ENCODE peak calls at places on chromosome 3, in nine cellular contexts. M is ovary, R is tibial nerve, N is GM12878, G is A549, S is H1, C is suprapubic skin, F is SK-N-SH, E is sigmoid colon. W is an unnamed sample.

GRCh38 chr3:141302364-141303141 is 65.8 kb upstream of the ZBTB38 start:
- DNase-seq in M (no peak), R (no peak), N (no peak), G (peak; percentile 66), S (no peak), C (peak; percentile 72), F (no peak), E (no peak), W (no peak)

GRCh38 chr3:133448478-133449122 is 48.7 kb downstream of the BFSP2 start:
- DNase-seq in M (no peak), R (no peak), N (peak; percentile 97), G (no peak), S (no peak), C (no peak), F (no peak), E (no peak), W (no peak)

GRCh38 chr3:195209836-195210551 is 61.0 kb downstream of the XXYLT1 start:
- DNase-seq in M (peak; percentile 65), R (peak; percentile 38), N (no peak), G (no peak), S (no peak), C (no peak), F (peak; percentile 84), E (peak; percentile 90), W (no peak)

GRCh38 chr3:73625124-73625665 is 454 bp upstream of the PDZRN3 start:
- DNase-seq in M (peak; percentile 57), R (no peak), N (no peak), G (no peak), S (peak; percentile 9), C (no peak), F (peak; percentile 54), E (no peak), W (peak; percentile 30)

GRCh38 chr3:38616658-38617057 is 32.8 kb downstream of the SCN5A start:
- DNase-seq in M (no peak), R (no peak), N (no peak), G (no peak), S (no peak), C (no peak), F (no peak), E (no peak), W (no peak)

GRCh38 chr3:114242947-114243346 is 5.6 kb upstream of the ZNF80 start:
- DNase-seq in M (no peak), R (no peak), N (peak; percentile 41), G (no peak), S (no peak), C (no peak), F (no peak), E (no peak), W (no peak)

GRCh38 chr3:53150247-53151085 is 10.5 kb upstream of the PRKCD start:
- DNase-seq in M (no peak), R (no peak), N (no peak), G (peak; percentile 22), S (no peak), C (no peak), F (no peak), E (no peak), W (peak; percentile 91)

GRCh38 chr3:141305436-141305835 is 62.9 kb upstream of the ZBTB38 start:
- DNase-seq in M (no peak), R (no peak), N (no peak), G (peak; percentile 77), S (no peak), C (no peak), F (no peak), E (no peak), W (no peak)

GRCh38 chr3:97764186-97765055 is at the start of gene ARL6:
- DNase-seq in M (peak; percentile 81), R (peak; percentile 73), N (peak; percentile 56), G (peak; percentile 86), S (peak; percentile 54), C (peak; percentile 85), F (peak; percentile 81), E (peak; percentile 90), W (peak; percentile 80)
- TF ChIP-seq CTCF in M (no peak), R (no peak), N (no peak), G (peak; percentile 37), S (peak; percentile 20), C (no peak), F (peak; percentile 31), E (no peak), W (peak; percentile 5)

GRCh38 chr3:126965526-126966080 is 17.3 kb upstream of the PLXNA1 start:
- DNase-seq in M (no peak), R (no peak), N (no peak), G (no peak), S (no peak), C (peak; percentile 16), F (no peak), E (peak; percentile 10), W (no peak)
- TF ChIP-seq EP300 in M (no peak), R (no peak), N (no peak), G (no peak), S (no peak), C (no peak), F (no peak), E (no peak), W (no peak)

DNA sequence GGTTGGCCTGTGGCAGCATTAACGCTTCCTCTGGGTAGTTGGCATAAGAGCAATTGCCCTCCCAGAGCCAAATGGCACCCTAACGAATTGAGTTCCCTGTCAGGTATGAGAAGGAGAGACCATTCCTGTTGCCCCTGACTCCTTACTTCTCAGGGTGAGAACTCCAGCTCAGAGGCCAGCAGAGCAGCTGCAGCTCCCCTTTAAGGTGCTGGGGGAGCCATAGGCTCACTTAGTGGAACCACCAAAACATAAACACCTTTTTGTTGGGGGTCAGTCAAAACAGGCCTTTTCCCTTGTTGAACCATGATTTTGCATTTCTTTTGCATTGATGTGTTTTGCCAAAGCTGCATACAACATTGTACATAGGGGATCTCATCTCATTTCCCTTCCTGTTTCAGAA is 28.1 kb upstream of the LHFPL4 start:
- DNase-seq in M (no peak), R (no peak), N (no peak), G (no peak), S (peak; percentile 1), C (no peak), F (no peak), E (no peak), W (no peak)
- TF ChIP-seq CTCF in M (no peak), R (no peak), N (no peak), G (no peak), S (peak; percentile 38), C (no peak), F (no peak), E (no peak), W (no peak)

GRCh38 chr3:12558706-12559105 is 1.8 kb downstream of the MKRN2 start:
- DNase-seq in M (no peak), R (no peak), N (no peak), G (no peak), S (no peak), C (no peak), F (no peak), E (no peak), W (no peak)

GRCh38 chr3:12559520-12559919 is 2.6 kb downstream of the MKRN2 start:
- DNase-seq in M (no peak), R (no peak), N (no peak), G (no peak), S (no peak), C (no peak), F (no peak), E (no peak), W (no peak)

GRCh38 chr3:12556243-12556722 is 604 bp upstream of the MKRN2 start:
- DNase-seq in M (no peak), R (no peak), N (no peak), G (no peak), S (no peak), C (no peak), F (peak; percentile 22), E (no peak), W (no peak)

GRCh38 chr3:12556723-12557471 is at the start of gene MKRN2:
- DNase-seq in M (peak; percentile 80), R (peak; percentile 67), N (peak; percentile 33), G (peak; percentile 91), S (peak; percentile 70), C (peak; percentile 90), F (peak; percentile 95), E (peak; percentile 93), W (peak; percentile 92)

GRCh38 chr3:12557472-12558105 is 702 bp downstream of the MKRN2 start:
- DNase-seq in M (no peak), R (no peak), N (no peak), G (no peak), S (no peak), C (no peak), F (no peak), E (no peak), W (no peak)
- TF ChIP-seq EP300 in M (no peak), R (no peak), N (no peak), G (no peak), S (no peak), C (no peak), F (no peak), E (no peak), W (no peak)

W was measured in stomach.